ENCODE peak calls at places on chromosomes 13 and 19, in nine cellular contexts. L is activated gamma-delta T cell treated with anti-CD3 and anti-CD28 coated beads, Interleukin-2, amount 50 U/mL, for 16 hours; A is tibial artery; D is naive thymus-derived CD8-positive, alpha-beta T cell; B is upper lobe of right lung; P is foreskin fibroblast; O is aorta; U is GF-D8; K is heart left ventricle. N is an unnamed sample.

GRCh38 chr13:111131610-111132009 is 16.5 kb downstream of the ARHGEF7 start:
- DNase-seq in L (no peak), U (no peak), A (no peak), D (no peak), K (no peak), B (no peak), P (no peak), O (no peak), N (no peak)

GRCh38 chr13:43122706-43123268 is 99.4 kb downstream of the DNAJC15 start:
- DNase-seq in L (no peak), D (no peak), B (no peak), O (no peak), P (no peak), U (no peak), K (no peak), A (no peak), N (no peak)

GRCh38 chr19:48630289-48631036 is 6.7 kb downstream of the DBP start:
- DNase-seq in D (no peak), U (no peak), L (no peak), O (peak; percentile 91), A (peak; percentile 81), P (peak; percentile 23), K (peak; percentile 85), B (peak; percentile 78), N (peak; percentile 82)

GRCh38 chr19:10189631-10190425 is 4.9 kb downstream of the DNMT1 start:
- DNase-seq in A (no peak), K (no peak), U (no peak), D (no peak), P (peak; percentile 48), O (no peak), L (no peak), B (no peak), N (no peak)

GRCh38 chr19:53849237-53849676 is 18.4 kb upstream of the MYADM start:
- DNase-seq in K (peak; percentile 41), O (no peak), P (peak; percentile 94), D (no peak), L (no peak), U (peak; percentile 29), A (no peak), B (no peak), N (no peak)

GRCh38 chr19:39154084-39154625 is 28.6 kb downstream of the PAK4 start:
- DNase-seq in O (no peak), D (no peak), P (no peak), L (no peak), A (no peak), U (no peak), K (no peak), B (no peak), N (no peak)

GRCh38 chr19:18987456-18987855 is 45.9 kb downstream of the SUGP2 start:
- DNase-seq in O (no peak), A (no peak), B (no peak), L (no peak), D (no peak), U (no peak), P (no peak), K (no peak), N (no peak)

GRCh38 chr19:47143322-47144073 is 12.9 kb downstream of the SAE1 start:
- DNase-seq in U (no peak), L (no peak), D (no peak), O (no peak), B (no peak), P (no peak), A (no peak), K (no peak), N (peak; percentile 9)

GRCh38 chr13:89465366-89465765 is 1794.2 kb downstream of the SLITRK5 start:
- DNase-seq in L (no peak), P (no peak), A (no peak), B (no peak), O (no peak), K (no peak), D (no peak), U (no peak), N (no peak)

GRCh38 chr19:13234518-13234917 is 84.3 kb downstream of the IER2 start:
- DNase-seq in P (peak; percentile 43), O (no peak), L (peak; percentile 46), B (peak; percentile 77), U (peak; percentile 31), D (peak; percentile 55), A (no peak), K (no peak), N (peak; percentile 73)

GRCh38 chr13:109821038-109821545 is 34.7 kb upstream of the IRS2 start:
- DNase-seq in U (no peak), B (no peak), A (no peak), L (no peak), K (no peak), O (no peak), D (no peak), P (peak; percentile 16), N (no peak)

GRCh38 chr13:90640976-90641375 is 706.5 kb upstream of the MIR17HG start:
- DNase-seq in L (no peak), P (peak; percentile 2), O (no peak), U (no peak), B (no peak), D (no peak), A (no peak), K (no peak), N (no peak)

GRCh38 chr13:111288276-111288675 is 32.2 kb upstream of the TEX29 start:
- DNase-seq in K (no peak), O (no peak), U (no peak), D (no peak), B (no peak), P (no peak), A (no peak), L (no peak), N (no peak)

GRCh38 chr13:41178040-41178439 is 16.3 kb downstream of the KBTBD7 start:
- DNase-seq in O (no peak), A (no peak), L (no peak), D (no peak), U (peak; percentile 51), B (no peak), P (no peak), K (no peak), N (no peak)

GRCh38 chr13:113901231-113901630 is 37.4 kb upstream of the GAS6 start:
- DNase-seq in U (no peak), O (no peak), K (no peak), L (no peak), A (no peak), P (no peak), B (no peak), D (no peak), N (no peak)

GRCh38 chr19:2303209-2303798 is 4.7 kb downstream of the LINGO3 start:
- DNase-seq in B (no peak), L (no peak), K (no peak), A (no peak), D (no peak), P (no peak), U (no peak), O (no peak), N (no peak)

GRCh38 chr13:69324109-69324886 is 783.3 kb upstream of the ATXN8OS start:
- DNase-seq in L (no peak), K (no peak), B (no peak), D (no peak), A (no peak), U (peak; percentile 25), O (no peak), P (no peak), N (no peak)

GRCh38 chr13:21234537-21234936 is 58.1 kb downstream of the MRPL57 start:
- DNase-seq in L (no peak), U (no peak), A (no peak), D (no peak), P (peak; percentile 50), B (no peak), K (no peak), O (no peak), N (no peak)

GRCh38 chr19:49850221-49850486 is 805 bp upstream of the PTOV1 start:
- DNase-seq in A (no peak), U (no peak), L (no peak), O (no peak), P (no peak), D (no peak), K (no peak), B (no peak), N (no peak)

GRCh38 chr13:111668451-111668850 is 348.0 kb downstream of the TEX29 start:
- DNase-seq in D (no peak), P (no peak), U (no peak), A (no peak), K (no peak), L (no peak), O (no peak), B (no peak), N (no peak)

N was measured in transverse colon.